ENCODE peak calls at places on chromosomes 16 and 17, in six cellular contexts. T, E, Y, I, J and W are unnamed samples.

GRCh38 chr16:67277999-67278772 is 1.1 kb upstream of the PLEKHG4 start:
- DNase-seq in T (no peak), E (peak), Y (no peak), I (no peak), J (peak), W (no peak)

GRCh38 chr16:16133943-16134604 is 89.2 kb downstream of the ABCC6 start:
- DNase-seq in T (no peak), E (no peak), Y (no peak), I (no peak), J (no peak), W (no peak)

GRCh38 chr17:50834786-50835562 is 412 bp upstream of the WFIKKN2 start:
- DNase-seq in T (no peak), E (peak), Y (no peak), I (no peak), J (no peak), W (no peak)

GRCh38 chr16:20610192-20610891 is 34.2 kb upstream of the ACSM2B start:
- DNase-seq in T (no peak), E (no peak), Y (no peak), I (no peak), J (no peak), W (no peak)

GRCh38 chr16:89193576-89194293 is 6.6 kb downstream of the SLC22A31 start:
- DNase-seq in T (no peak), E (no peak), Y (no peak), I (no peak), J (no peak), W (no peak)

GRCh38 chr16:15950167-15950854 is 895 bp downstream of the ABCC1 start:
- DNase-seq in T (peak), E (peak), Y (peak), I (peak), J (no peak), W (peak)

GRCh38 chr17:61335105-61335844 is 64.4 kb upstream of the TBX2 start:
- DNase-seq in T (no peak), E (peak), Y (no peak), I (no peak), J (no peak), W (no peak)

GRCh38 chr16:48558269-48558915 is 51.6 kb downstream of the N4BP1 start:
- DNase-seq in T (no peak), E (peak), Y (peak), I (no peak), J (no peak), W (no peak)

GRCh38 chr17:29143894-29144293 is 36.3 kb downstream of the MYO18A start:
- DNase-seq in T (no peak), E (no peak), Y (peak), I (peak), J (no peak), W (no peak)

GRCh38 chr17:15216481-15216880 is 48.6 kb downstream of the PMP22 start:
- DNase-seq in T (no peak), E (no peak), Y (no peak), I (no peak), J (no peak), W (no peak)

GRCh38 chr17:1286379-1287106 is 7.1 kb downstream of the TRARG1 start:
- DNase-seq in T (no peak), E (no peak), Y (no peak), I (no peak), J (no peak), W (no peak)

GRCh38 chr17:40068129-40068581 is 5.4 kb downstream of the THRA start:
- DNase-seq in T (no peak), E (no peak), Y (peak), I (no peak), J (no peak), W (no peak)

GRCh38 chr17:56786989-56787482 is 46.7 kb downstream of the C17orf67 start:
- DNase-seq in T (no peak), E (peak), Y (peak), I (peak), J (peak), W (no peak)

GRCh38 chr16:87369117-87369775 is 14.3 kb downstream of the FBXO31 start:
- DNase-seq in T (no peak), E (no peak), Y (no peak), I (no peak), J (no peak), W (no peak)

GRCh38 chr17:979211-979538 is 401 bp downstream of the NXN start:
- DNase-seq in T (no peak), E (no peak), Y (no peak), I (no peak), J (no peak), W (no peak)

GRCh38 chr16:88309905-88310259 is 72.9 kb upstream of the ZNF469 start:
- DNase-seq in T (no peak), E (no peak), Y (no peak), I (peak), J (no peak), W (no peak)

GRCh38 chr17:15891348-15891747 is 53.6 kb upstream of the ADORA2B start:
- DNase-seq in T (no peak), E (no peak), Y (no peak), I (no peak), J (no peak), W (no peak)

GRCh38 chr17:80005360-80006338 is 30.0 kb downstream of the TBC1D16 start:
- DNase-seq in T (peak), E (peak), Y (no peak), I (peak), J (no peak), W (peak)

GRCh38 chr17:29102741-29103181 is 59.8 kb downstream of the PIPOX start:
- DNase-seq in T (no peak), E (no peak), Y (no peak), I (no peak), J (no peak), W (no peak)

GRCh38 chr16:66958857-66959644 is 2.0 kb upstream of the CES3 start:
- DNase-seq in T (no peak), E (no peak), Y (no peak), I (no peak), J (no peak), W (no peak)

GRCh38 chr17:73747221-73748002 is 103.2 kb upstream of the SDK2 start:
- DNase-seq in T (no peak), E (no peak), Y (no peak), I (no peak), J (no peak), W (no peak)

GRCh38 chr17:142102-142661 is 4.8 kb downstream of the SCGB1C2 start:
- DNase-seq in T (peak), E (peak), Y (no peak), I (peak), J (no peak), W (no peak)

GRCh38 chr17:77779711-77780539 is 178.6 kb upstream of the TNRC6C start:
- DNase-seq in T (no peak), E (no peak), Y (peak), I (no peak), J (no peak), W (no peak)

GRCh38 chr16:2337431-2338296 is 2.9 kb downstream of the ABCA3 start:
- DNase-seq in T (no peak), E (no peak), Y (no peak), I (no peak), J (no peak), W (no peak)